ENCODE peak calls at places on chromosomes 13 and 19, in eight cellular contexts. One of them, this sample, is unnamed.

GRCh38 chr13:48843630-48844380 is 131.9 kb upstream of the FNDC3A start:
- DNase-seq in heart left ventricle: no peak
- DNase-seq in AG04449: no peak
- DNase-seq in HepG2: no peak
- DNase-seq in heart right ventricle: no peak
- DNase-seq in A673: no peak
- DNase-seq in RWPE2: no peak
- DNase-seq in astrocyte of the spinal cord: no peak
- DNase-seq in this sample: no peak

GRCh38 chr19:27777242-27777641 is 1435.7 kb downstream of the UQCRFS1 start:
- DNase-seq in heart left ventricle: no peak
- DNase-seq in AG04449: no peak
- DNase-seq in HepG2: no peak
- DNase-seq in heart right ventricle: no peak
- DNase-seq in A673: no peak
- DNase-seq in RWPE2: no peak
- DNase-seq in astrocyte of the spinal cord: no peak
- DNase-seq in this sample: no peak

GRCh38 chr13:38348890-38349289 is 761 bp upstream of the UFM1 start:
- DNase-seq in heart left ventricle: no peak
- DNase-seq in AG04449: no peak
- DNase-seq in HepG2: no peak
- DNase-seq in heart right ventricle: no peak
- DNase-seq in A673: no peak
- DNase-seq in RWPE2: no peak
- DNase-seq in astrocyte of the spinal cord: peak
- DNase-seq in this sample: no peak

GRCh38 chr13:79541426-79542049 is 60.6 kb downstream of the NDFIP2 start:
- DNase-seq in heart left ventricle: no peak
- DNase-seq in AG04449: no peak
- DNase-seq in HepG2: peak
- DNase-seq in heart right ventricle: no peak
- DNase-seq in A673: peak
- DNase-seq in RWPE2: no peak
- DNase-seq in astrocyte of the spinal cord: peak
- DNase-seq in this sample: peak

GRCh38 chr19:23436944-23437343 is 41.7 kb upstream of the ZNF91 start:
- DNase-seq in heart left ventricle: no peak
- DNase-seq in AG04449: no peak
- DNase-seq in HepG2: no peak
- DNase-seq in heart right ventricle: no peak
- DNase-seq in A673: no peak
- DNase-seq in RWPE2: no peak
- DNase-seq in astrocyte of the spinal cord: no peak
- DNase-seq in this sample: no peak

GRCh38 chr13:85828094-85828684 is 29.0 kb upstream of the SLITRK6 start:
- DNase-seq in heart left ventricle: no peak
- DNase-seq in AG04449: no peak
- DNase-seq in HepG2: peak
- DNase-seq in heart right ventricle: no peak
- DNase-seq in A673: peak
- DNase-seq in RWPE2: no peak
- DNase-seq in astrocyte of the spinal cord: peak
- DNase-seq in this sample: peak

GRCh38 chr19:37778613-37779138 is 710 bp downstream of the ZNF573 start:
- DNase-seq in heart left ventricle: no peak
- DNase-seq in AG04449: no peak
- DNase-seq in HepG2: peak
- DNase-seq in heart right ventricle: no peak
- DNase-seq in A673: peak
- DNase-seq in RWPE2: no peak
- DNase-seq in astrocyte of the spinal cord: no peak
- DNase-seq in this sample: no peak

GRCh38 chr19:48720251-48720612 is 707 bp upstream of the MAMSTR start:
- DNase-seq in heart left ventricle: no peak
- DNase-seq in AG04449: no peak
- DNase-seq in HepG2: no peak
- DNase-seq in heart right ventricle: no peak
- DNase-seq in A673: no peak
- DNase-seq in RWPE2: no peak
- DNase-seq in astrocyte of the spinal cord: no peak
- DNase-seq in this sample: no peak

GRCh38 chr19:30095171-30095570 is 153.1 kb downstream of the URI1 start:
- DNase-seq in heart left ventricle: no peak
- DNase-seq in AG04449: no peak
- DNase-seq in HepG2: no peak
- DNase-seq in heart right ventricle: no peak
- DNase-seq in A673: no peak
- DNase-seq in RWPE2: peak
- DNase-seq in astrocyte of the spinal cord: no peak
- DNase-seq in this sample: no peak

GRCh38 chr19:39847525-39847924 is 1.3 kb upstream of the FBL start:
- DNase-seq in heart left ventricle: no peak
- DNase-seq in AG04449: no peak
- DNase-seq in HepG2: peak
- DNase-seq in heart right ventricle: no peak
- DNase-seq in A673: no peak
- DNase-seq in RWPE2: no peak
- DNase-seq in astrocyte of the spinal cord: no peak
- DNase-seq in this sample: no peak

GRCh38 chr19:46574533-46574932 is 26.6 kb upstream of the CALM3 start:
- DNase-seq in heart left ventricle: no peak
- DNase-seq in AG04449: no peak
- DNase-seq in HepG2: no peak
- DNase-seq in heart right ventricle: no peak
- DNase-seq in A673: peak
- DNase-seq in RWPE2: no peak
- DNase-seq in astrocyte of the spinal cord: no peak
- DNase-seq in this sample: no peak

GRCh38 chr19:46573679-46574522 is 27.2 kb upstream of the CALM3 start:
- DNase-seq in heart left ventricle: no peak
- DNase-seq in AG04449: no peak
- DNase-seq in HepG2: peak
- DNase-seq in heart right ventricle: no peak
- DNase-seq in A673: no peak
- DNase-seq in RWPE2: no peak
- DNase-seq in astrocyte of the spinal cord: no peak
- DNase-seq in this sample: no peak

GRCh38 chr19:46571495-46571894 is 29.6 kb upstream of the CALM3 start:
- DNase-seq in heart left ventricle: no peak
- DNase-seq in AG04449: no peak
- DNase-seq in HepG2: peak
- DNase-seq in heart right ventricle: no peak
- DNase-seq in A673: peak
- DNase-seq in RWPE2: no peak
- DNase-seq in astrocyte of the spinal cord: no peak
- DNase-seq in this sample: no peak
- TF ChIP-seq CTCF in heart left ventricle: no peak
- TF ChIP-seq CTCF in AG04449: peak
- TF ChIP-seq CTCF in HepG2: peak
- TF ChIP-seq CTCF in heart right ventricle: no peak
- TF ChIP-seq CTCF in A673: peak
- TF ChIP-seq CTCF in RWPE2: no peak
- TF ChIP-seq CTCF in astrocyte of the spinal cord: peak
- TF ChIP-seq CTCF in this sample: peak

GRCh38 chr19:50982186-50982585 is 1.5 kb downstream of the KLK7 start:
- DNase-seq in heart left ventricle: no peak
- DNase-seq in AG04449: no peak
- DNase-seq in HepG2: no peak
- DNase-seq in heart right ventricle: no peak
- DNase-seq in A673: no peak
- DNase-seq in RWPE2: no peak
- DNase-seq in astrocyte of the spinal cord: no peak
- DNase-seq in this sample: no peak

GRCh38 chr19:50980203-50980602 is 3.5 kb downstream of the KLK7 start:
- DNase-seq in heart left ventricle: no peak
- DNase-seq in AG04449: no peak
- DNase-seq in HepG2: no peak
- DNase-seq in heart right ventricle: no peak
- DNase-seq in A673: no peak
- DNase-seq in RWPE2: no peak
- DNase-seq in astrocyte of the spinal cord: no peak
- DNase-seq in this sample: no peak

GRCh38 chr19:50981587-50982146 is 2.0 kb downstream of the KLK7 start:
- DNase-seq in heart left ventricle: no peak
- DNase-seq in AG04449: no peak
- DNase-seq in HepG2: no peak
- DNase-seq in heart right ventricle: no peak
- DNase-seq in A673: no peak
- DNase-seq in RWPE2: no peak
- DNase-seq in astrocyte of the spinal cord: no peak
- DNase-seq in this sample: no peak

GRCh38 chr19:50979758-50980157 is 4.0 kb downstream of the KLK7 start:
- DNase-seq in heart left ventricle: no peak
- DNase-seq in AG04449: no peak
- DNase-seq in HepG2: no peak
- DNase-seq in heart right ventricle: no peak
- DNase-seq in A673: no peak
- DNase-seq in RWPE2: no peak
- DNase-seq in astrocyte of the spinal cord: no peak
- DNase-seq in this sample: no peak

DNA sequence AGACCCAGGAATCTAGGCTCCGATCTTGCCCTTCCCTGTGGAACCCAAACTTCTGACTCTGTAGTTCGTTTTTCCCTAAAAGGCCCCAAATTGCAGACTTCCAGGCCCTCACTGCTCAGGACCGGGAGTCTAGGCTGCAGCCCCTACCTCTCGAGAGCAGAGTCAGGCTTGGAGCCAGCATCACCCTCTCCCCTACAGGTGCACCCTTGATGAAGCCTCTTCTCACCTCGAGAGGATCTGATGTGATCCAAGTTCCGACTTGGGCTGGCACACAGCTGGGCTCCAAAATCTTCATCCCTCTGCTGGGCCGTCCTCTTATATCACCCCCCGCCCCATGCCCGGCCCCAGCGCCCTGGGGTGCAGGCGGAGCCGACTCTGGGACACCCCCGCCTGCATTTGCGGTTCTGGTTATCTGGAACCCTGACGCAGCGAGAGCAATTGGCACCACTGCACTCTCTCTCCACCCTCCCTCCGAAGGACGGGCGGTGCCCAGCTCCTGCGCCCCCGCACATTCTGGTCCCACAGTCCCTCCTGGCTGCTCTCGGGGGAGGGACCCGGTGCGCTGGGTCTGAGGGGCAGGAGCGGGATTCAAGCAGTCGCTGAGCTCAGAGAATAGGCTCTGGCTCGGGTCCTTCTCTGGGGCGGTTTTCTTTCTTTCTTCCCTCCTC is at the start of gene KLK7:
- DNase-seq in heart left ventricle: no peak
- DNase-seq in AG04449: no peak
- DNase-seq in HepG2: no peak
- DNase-seq in heart right ventricle: no peak
- DNase-seq in A673: no peak
- DNase-seq in RWPE2: no peak
- DNase-seq in astrocyte of the spinal cord: no peak
- DNase-seq in this sample: no peak
- H3K4me3 ChIP-seq in heart left ventricle: no peak
- H3K4me3 ChIP-seq in AG04449: no peak
- H3K4me3 ChIP-seq in HepG2: no peak
- H3K4me3 ChIP-seq in heart right ventricle: no peak
- H3K4me3 ChIP-seq in A673: no peak
- H3K4me3 ChIP-seq in RWPE2: no peak
- H3K4me3 ChIP-seq in astrocyte of the spinal cord: no peak
- H3K4me3 ChIP-seq in this sample: no peak

GRCh38 chr19:6729573-6730152 is 7.7 kb downstream of the GPR108 start:
- DNase-seq in heart left ventricle: no peak
- DNase-seq in AG04449: no peak
- DNase-seq in HepG2: no peak
- DNase-seq in heart right ventricle: no peak
- DNase-seq in A673: no peak
- DNase-seq in RWPE2: no peak
- DNase-seq in astrocyte of the spinal cord: no peak
- DNase-seq in this sample: no peak

GRCh38 chr19:6730153-6730804 is 7.1 kb downstream of the GPR108 start:
- DNase-seq in heart left ventricle: no peak
- DNase-seq in AG04449: no peak
- DNase-seq in HepG2: peak
- DNase-seq in heart right ventricle: no peak
- DNase-seq in A673: peak
- DNase-seq in RWPE2: no peak
- DNase-seq in astrocyte of the spinal cord: no peak
- DNase-seq in this sample: no peak

GRCh38 chr19:6730941-6731670 is 6.3 kb downstream of the GPR108 start:
- DNase-seq in heart left ventricle: no peak
- DNase-seq in AG04449: no peak
- DNase-seq in HepG2: no peak
- DNase-seq in heart right ventricle: no peak
- DNase-seq in A673: no peak
- DNase-seq in RWPE2: no peak
- DNase-seq in astrocyte of the spinal cord: no peak
- DNase-seq in this sample: no peak

GRCh38 chr19:6725513-6726231 is 5.2 kb upstream of the C3 start:
- DNase-seq in heart left ventricle: no peak
- DNase-seq in AG04449: no peak
- DNase-seq in HepG2: peak
- DNase-seq in heart right ventricle: no peak
- DNase-seq in A673: no peak
- DNase-seq in RWPE2: no peak
- DNase-seq in astrocyte of the spinal cord: no peak
- DNase-seq in this sample: no peak

DNA sequence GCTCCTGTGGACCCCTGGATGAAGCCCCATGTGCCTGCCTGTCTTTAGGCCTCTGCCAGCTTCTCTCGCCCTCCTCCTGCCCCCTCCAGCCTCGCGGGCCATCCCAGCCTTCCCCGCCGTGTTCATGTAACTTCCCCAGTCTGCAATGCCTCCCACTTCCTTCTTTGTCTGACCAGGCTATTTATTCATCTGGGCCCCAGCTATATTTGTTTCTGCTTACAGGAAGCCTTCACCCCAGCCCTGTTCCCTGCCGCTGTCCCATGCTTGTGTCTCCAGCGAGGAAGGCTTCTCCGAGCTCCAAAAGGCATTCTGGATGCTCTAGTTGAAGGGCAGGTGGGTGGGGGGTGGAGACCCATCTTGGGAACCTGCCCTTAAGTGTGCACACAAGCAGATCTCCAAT is 7.9 kb upstream of the C3 start:
- DNase-seq in heart left ventricle: no peak
- DNase-seq in AG04449: no peak
- DNase-seq in HepG2: no peak
- DNase-seq in heart right ventricle: no peak
- DNase-seq in A673: no peak
- DNase-seq in RWPE2: no peak
- DNase-seq in astrocyte of the spinal cord: no peak
- DNase-seq in this sample: no peak
- TF ChIP-seq CTCF in heart left ventricle: no peak
- TF ChIP-seq CTCF in AG04449: no peak
- TF ChIP-seq CTCF in HepG2: no peak
- TF ChIP-seq CTCF in heart right ventricle: no peak
- TF ChIP-seq CTCF in A673: no peak
- TF ChIP-seq CTCF in RWPE2: no peak
- TF ChIP-seq CTCF in astrocyte of the spinal cord: no peak
- TF ChIP-seq CTCF in this sample: no peak

DNA sequence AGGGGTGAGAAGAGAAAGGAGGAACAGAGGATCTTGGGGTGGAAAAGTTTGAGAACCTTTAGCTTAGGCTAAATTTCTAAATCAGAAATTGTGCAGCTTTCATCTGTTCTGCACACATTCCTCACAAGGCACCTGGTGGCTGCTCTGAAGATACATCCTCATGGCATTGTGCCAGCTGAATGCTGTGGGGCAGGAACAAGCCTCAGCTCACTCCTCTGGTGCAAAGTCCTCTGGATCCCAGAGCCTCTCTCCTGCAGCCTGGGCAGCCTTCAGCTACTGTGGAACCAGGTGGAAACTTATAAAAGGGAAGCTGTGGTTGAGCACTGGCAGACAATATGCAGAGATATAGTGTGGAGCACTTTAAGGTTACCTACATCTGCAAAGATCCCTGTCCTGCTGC is 72.3 kb downstream of the KCTD12 start:
- DNase-seq in heart left ventricle: no peak
- DNase-seq in AG04449: no peak
- DNase-seq in HepG2: peak
- DNase-seq in heart right ventricle: no peak
- DNase-seq in A673: no peak
- DNase-seq in RWPE2: no peak
- DNase-seq in astrocyte of the spinal cord: no peak
- DNase-seq in this sample: no peak
- H3K4me3 ChIP-seq in heart left ventricle: no peak
- H3K4me3 ChIP-seq in AG04449: no peak
- H3K4me3 ChIP-seq in HepG2: no peak
- H3K4me3 ChIP-seq in heart right ventricle: no peak
- H3K4me3 ChIP-seq in A673: no peak
- H3K4me3 ChIP-seq in RWPE2: no peak
- H3K4me3 ChIP-seq in astrocyte of the spinal cord: no peak
- H3K4me3 ChIP-seq in this sample: no peak